ENCODE peak calls at places on chromosomes 3 and 15, in ten cellular contexts. L is A549; J is upper lobe of right lung; U is gastrocnemius medialis; D is CD8-positive, alpha-beta T cell; Q is OCI-LY7; A is brain microvascular endothelial cell; E is AG10803; M is kidney epithelial cell; C is mesothelial cell of epicardium. S is an unnamed sample.
A peak's percentile ranks its signal among the peaks of the same experiment; 100 is the strongest.

GRCh38 chr3:156059950-156060501 is 60.4 kb upstream of the KCNAB1 start:
- DNase-seq in U (no peak), C (no peak), A (no peak), J (no peak), L (no peak), Q (no peak), E (no peak), M (no peak), D (no peak), S (no peak)

GRCh38 chr3:53166781-53167291 is 5.8 kb downstream of the PRKCD start:
- DNase-seq in J (peak; percentile 88), E (peak; percentile 65), U (peak; percentile 62), L (no peak), Q (no peak), D (no peak), A (peak; percentile 25), C (no peak), M (no peak), S (no peak)

GRCh38 chr15:78155355-78155939 is 6.3 kb downstream of the IDH3A start:
- DNase-seq in D (no peak), M (no peak), U (no peak), L (no peak), E (no peak), C (no peak), J (no peak), A (no peak), Q (no peak), S (no peak)

GRCh38 chr15:23647421-23648375 is at the start of gene MAGEL2:
- DNase-seq in U (no peak), D (no peak), M (no peak), Q (no peak), A (no peak), J (no peak), E (no peak), C (peak; percentile 55), L (no peak), S (no peak)

GRCh38 chr15:40845511-40846284 is 1.9 kb downstream of the SPINT1 start:
- DNase-seq in C (no peak), J (peak; percentile 81), U (no peak), M (peak; percentile 59), Q (no peak), L (no peak), E (no peak), D (no peak), A (no peak), S (peak; percentile 78)

GRCh38 chr15:63440756-63441155 is 59.1 kb upstream of the CA12 start:
- DNase-seq in U (no peak), Q (no peak), D (no peak), M (no peak), A (no peak), E (no peak), L (no peak), C (no peak), J (no peak), S (no peak)

GRCh38 chr15:38042707-38043445 is 108.4 kb downstream of the TMCO5A start:
- DNase-seq in A (no peak), D (no peak), M (no peak), C (no peak), L (no peak), Q (peak; percentile 2), U (no peak), E (no peak), J (no peak), S (no peak)

GRCh38 chr15:77060560-77060959 is 10.3 kb downstream of the TSPAN3 start:
- DNase-seq in D (no peak), U (peak; percentile 77), Q (no peak), E (peak; percentile 56), C (no peak), L (no peak), A (peak; percentile 14), M (no peak), J (no peak), S (no peak)

GRCh38 chr3:15440891-15441290 is 13.5 kb downstream of the EAF1 start:
- DNase-seq in L (no peak), Q (no peak), D (no peak), J (no peak), E (peak; percentile 38), U (no peak), M (no peak), A (peak; percentile 9), C (no peak), S (no peak)

GRCh38 chr3:143832433-143832832 is 15.8 kb downstream of the SLC9A9 start:
- DNase-seq in E (no peak), C (no peak), U (no peak), L (no peak), J (no peak), Q (no peak), M (peak; percentile 54), A (peak; percentile 18), D (no peak), S (no peak)

GRCh38 chr3:170426240-170426797 is 7.7 kb downstream of the CLDN11 start:
- DNase-seq in D (no peak), M (no peak), Q (no peak), E (no peak), J (no peak), C (no peak), A (no peak), L (no peak), U (no peak), S (no peak)

GRCh38 chr3:135992072-135992471 is 26.5 kb downstream of the PPP2R3A start:
- DNase-seq in C (no peak), L (no peak), J (no peak), M (peak; percentile 73), U (no peak), A (peak; percentile 79), D (no peak), E (peak; percentile 73), Q (no peak), S (no peak)

GRCh38 chr3:1469687-1470086 is 376.9 kb downstream of the CNTN6 start:
- DNase-seq in J (no peak), M (no peak), Q (no peak), E (no peak), U (no peak), L (no peak), C (no peak), D (no peak), A (no peak), S (no peak)

GRCh38 chr15:63915888-63916731 is 82.4 kb upstream of the HERC1 start:
- DNase-seq in E (peak; percentile 51), U (no peak), A (no peak), D (no peak), L (peak; percentile 47), C (no peak), J (no peak), M (no peak), Q (no peak), S (peak; percentile 25)

GRCh38 chr3:37772773-37773291 is 88.8 kb upstream of the CTDSPL start:
- DNase-seq in U (no peak), D (no peak), Q (no peak), M (no peak), C (no peak), A (no peak), J (no peak), L (no peak), E (no peak), S (no peak)

DNA sequence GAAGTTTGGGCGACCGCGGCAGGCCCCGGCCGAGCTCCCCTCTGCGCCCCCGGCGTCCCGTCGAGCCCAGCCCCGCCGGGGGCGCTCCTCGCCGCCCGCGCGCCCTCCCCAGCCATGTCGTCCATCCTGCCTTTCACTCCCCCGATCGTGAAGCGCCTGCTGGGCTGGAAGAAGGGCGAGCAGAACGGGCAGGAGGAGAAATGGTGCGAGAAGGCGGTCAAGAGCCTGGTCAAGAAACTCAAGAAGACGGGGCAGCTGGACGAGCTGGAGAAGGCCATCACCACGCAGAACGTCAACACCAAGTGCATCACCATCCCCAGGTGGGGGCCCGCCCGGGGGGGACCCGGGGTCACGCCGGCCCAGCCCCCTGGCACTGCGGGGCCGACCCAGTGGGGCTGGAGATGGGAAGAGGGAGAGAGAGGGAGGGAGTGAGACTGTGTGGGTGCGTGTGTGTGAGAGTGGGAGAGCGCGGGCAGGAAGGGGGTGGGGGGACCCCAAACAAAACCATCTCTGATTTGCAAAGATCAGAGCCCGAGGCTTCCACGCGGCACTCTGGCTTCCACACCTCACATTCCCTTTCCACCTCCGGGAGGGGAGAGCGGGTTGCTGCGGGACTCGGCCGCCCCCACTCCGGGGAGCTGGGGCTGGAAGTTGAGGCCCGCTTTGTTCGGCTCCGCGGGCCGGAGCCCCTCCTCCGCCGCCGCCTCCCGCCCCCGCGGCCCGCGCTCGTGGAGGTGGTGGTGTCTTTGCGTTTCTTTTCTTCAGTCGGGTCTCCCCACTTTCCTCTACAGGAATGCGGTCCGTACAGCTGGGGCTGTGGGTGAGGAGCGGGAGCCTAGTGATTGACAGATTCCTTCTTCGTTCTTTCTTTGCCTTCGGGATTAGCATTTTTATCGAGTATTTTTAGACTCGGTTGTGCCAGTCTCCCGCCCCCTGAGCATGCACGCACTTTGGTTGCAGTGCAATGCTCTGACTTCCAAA is 929 bp downstream of the SMAD3 start:
- DNase-seq in A (no peak), D (no peak), J (no peak), L (no peak), U (no peak), C (peak; percentile 55), Q (peak; percentile 72), E (no peak), M (no peak), S (peak; percentile 28)
- TF ChIP-seq CTCF in A (no peak), D (no peak), J (no peak), L (no peak), U (no peak), C (no peak), Q (peak; percentile 19), E (no peak), M (no peak), S (no peak)

GRCh38 chr15:74802290-74802689 is 10.3 kb upstream of the LMAN1L start:
- DNase-seq in A (no peak), L (no peak), Q (no peak), J (no peak), D (no peak), C (no peak), E (no peak), U (no peak), M (no peak), S (no peak)
- TF ChIP-seq CTCF in A (no peak), L (no peak), Q (no peak), J (no peak), D (no peak), C (no peak), E (no peak), U (no peak), M (no peak), S (no peak)

GRCh38 chr3:151282921-151283320 is 4.6 kb upstream of the P2RY14 start:
- DNase-seq in M (no peak), J (no peak), Q (peak; percentile 60), D (no peak), E (peak; percentile 57), L (peak; percentile 63), C (no peak), U (no peak), A (peak; percentile 51), S (no peak)
- TF ChIP-seq CTCF in M (peak; percentile 57), J (peak; percentile 75), Q (peak; percentile 88), D (peak; percentile 90), E (peak; percentile 76), L (peak; percentile 85), C (peak; percentile 82), U (peak; percentile 72), A (peak; percentile 46), S (peak; percentile 73)

GRCh38 chr3:182104811-182105316 is 393.1 kb downstream of the SOX2 start:
- DNase-seq in U (no peak), M (no peak), C (no peak), E (no peak), Q (no peak), A (no peak), L (no peak), D (no peak), J (no peak), S (no peak)

GRCh38 chr3:182108351-182108750 is 396.6 kb downstream of the SOX2 start:
- DNase-seq in J (no peak), M (no peak), L (no peak), Q (no peak), U (no peak), A (no peak), E (no peak), C (no peak), D (no peak), S (no peak)

GRCh38 chr3:182105875-182106274 is 394.1 kb downstream of the SOX2 start:
- DNase-seq in E (peak; percentile 12), L (no peak), J (no peak), A (no peak), M (no peak), D (no peak), C (no peak), U (no peak), Q (no peak), S (no peak)
- TF ChIP-seq CTCF in E (no peak), L (no peak), J (no peak), A (no peak), M (no peak), D (no peak), C (no peak), U (no peak), Q (no peak), S (no peak)

S was measured in Calu3.